ENCODE peak calls at places on chromosomes 5 and 9, in seven cellular contexts. B is A549, V is K562, O is fibroblast of mammary gland, E is right atrium auricular region, M is left lung, W is epithelial cell of esophagus. L is an unnamed sample.

GRCh38 chr5:168985454-168985853 is 315.5 kb downstream of the SLIT3 start:
- DNase-seq in B (no peak), V (no peak), O (no peak), E (no peak), M (no peak), W (no peak), L (no peak)

GRCh38 chr9:127987103-127987614 is 6.4 kb upstream of the EEIG1 start:
- DNase-seq in B (peak; percentile 88), V (no peak), O (peak; percentile 67), E (no peak), M (no peak), W (peak; percentile 66), L (no peak)

GRCh38 chr5:42583322-42583721 is 160.1 kb downstream of the GHR start:
- DNase-seq in B (peak; percentile 50), V (peak; percentile 79), O (peak; percentile 68), E (no peak), M (no peak), W (peak; percentile 82), L (no peak)

GRCh38 chr9:130987054-130987453 is 21.9 kb upstream of the LAMC3 start:
- DNase-seq in B (no peak), V (no peak), O (no peak), E (no peak), M (no peak), W (no peak), L (no peak)

GRCh38 chr5:10331341-10331796 is 22.1 kb upstream of the MARCHF6 start:
- DNase-seq in B (no peak), V (no peak), O (peak; percentile 87), E (peak; percentile 72), M (peak; percentile 74), W (no peak), L (no peak)

GRCh38 chr9:12818431-12819000 is 43.7 kb downstream of the LURAP1L start:
- DNase-seq in B (peak; percentile 15), V (no peak), O (peak; percentile 90), E (no peak), M (peak; percentile 60), W (no peak), L (no peak)

GRCh38 chr5:172975289-172975688 is 8.3 kb upstream of the ATP6V0E1 start:
- DNase-seq in B (no peak), V (no peak), O (no peak), E (no peak), M (no peak), W (no peak), L (no peak)

GRCh38 chr9:131739192-131739961 is 499 bp downstream of the RAPGEF1 start:
- DNase-seq in B (no peak), V (peak; percentile 66), O (no peak), E (no peak), M (no peak), W (no peak), L (peak; percentile 66)

GRCh38 chr5:80206282-80206681 is 49.6 kb downstream of the SERINC5 start:
- DNase-seq in B (no peak), V (no peak), O (peak; percentile 35), E (no peak), M (no peak), W (peak; percentile 65), L (no peak)

GRCh38 chr5:763998-764781 is 20.3 kb downstream of the ZDHHC11B start:
- DNase-seq in B (no peak), V (no peak), O (no peak), E (no peak), M (no peak), W (no peak), L (peak; percentile 10)

GRCh38 chr9:78369644-78370219 is 72.8 kb downstream of the PSAT1 start:
- DNase-seq in B (peak; percentile 52), V (peak; percentile 55), O (peak; percentile 75), E (peak; percentile 75), M (peak; percentile 59), W (peak; percentile 69), L (peak; percentile 23)

DNA sequence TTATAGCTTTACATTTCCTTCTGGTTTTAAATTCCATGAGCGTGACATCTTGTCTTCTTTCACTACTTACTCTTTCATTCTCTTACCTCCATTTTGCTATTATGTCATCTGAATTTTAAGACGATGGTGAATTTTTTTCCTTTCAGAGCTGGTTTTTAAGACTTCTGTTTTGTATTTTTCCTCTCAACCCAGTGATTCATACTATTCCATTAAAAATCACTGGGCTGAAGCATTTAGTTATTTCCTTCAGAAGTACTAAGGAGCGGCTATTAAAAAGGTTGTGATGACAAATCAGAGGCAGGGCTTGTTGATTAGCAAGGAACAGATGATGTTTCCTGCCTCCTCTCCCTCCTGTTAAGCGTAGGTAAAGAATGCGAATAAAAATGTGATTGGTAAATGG is 16.5 kb downstream of the AGXT2 start:
- DNase-seq in B (no peak), V (no peak), O (peak; percentile 86), E (no peak), M (no peak), W (peak; percentile 14), L (no peak)
- TF ChIP-seq CTCF in B (no peak), V (no peak), O (no peak), E (no peak), M (no peak), W (no peak), L (no peak)

GRCh38 chr5:60822285-60822556 is 21.8 kb downstream of the ELOVL7 start:
- DNase-seq in B (no peak), V (no peak), O (no peak), E (no peak), M (no peak), W (no peak), L (no peak)

GRCh38 chr5:60821488-60822284 is 22.4 kb downstream of the ELOVL7 start:
- DNase-seq in B (no peak), V (no peak), O (no peak), E (no peak), M (no peak), W (peak; percentile 71), L (no peak)

GRCh38 chr5:60823574-60823973 is 20.5 kb downstream of the ELOVL7 start:
- DNase-seq in B (no peak), V (no peak), O (no peak), E (no peak), M (no peak), W (no peak), L (no peak)

GRCh38 chr5:60826653-60827052 is 17.4 kb downstream of the ELOVL7 start:
- DNase-seq in B (no peak), V (no peak), O (no peak), E (no peak), M (no peak), W (no peak), L (no peak)

GRCh38 chr5:60820593-60821487 is 23.2 kb downstream of the ELOVL7 start:
- DNase-seq in B (no peak), V (peak; percentile 77), O (no peak), E (no peak), M (no peak), W (no peak), L (no peak)
- TF ChIP-seq CTCF in B (no peak), V (no peak), O (no peak), E (no peak), M (no peak), W (no peak), L (no peak)

GRCh38 chr9:80664327-80665210 is 1024.8 kb downstream of the TLE1 start:
- DNase-seq in B (peak; percentile 6), V (no peak), O (peak; percentile 11), E (no peak), M (no peak), W (peak; percentile 63), L (no peak)
- TF ChIP-seq CTCF in B (no peak), V (no peak), O (no peak), E (no peak), M (no peak), W (peak; percentile 59), L (no peak)

GRCh38 chr5:73496984-73497457 is 1.2 kb upstream of the BTF3 start:
- DNase-seq in B (peak; percentile 80), V (peak; percentile 70), O (peak; percentile 76), E (no peak), M (no peak), W (peak; percentile 73), L (no peak)
- TF ChIP-seq CTCF in B (peak; percentile 51), V (peak; percentile 58), O (peak; percentile 47), E (peak; percentile 20), M (no peak), W (peak; percentile 43), L (no peak)

GRCh38 chr5:52693279-52693678 is 94.4 kb upstream of the ITGA1 start:
- DNase-seq in B (no peak), V (no peak), O (peak; percentile 49), E (no peak), M (no peak), W (peak; percentile 58), L (no peak)
- TF ChIP-seq CTCF in B (peak; percentile 27), V (peak; percentile 23), O (peak; percentile 66), E (peak; percentile 65), M (peak; percentile 38), W (peak; percentile 72), L (no peak)

L was measured in activated B cell treated with CpG ODN at 0.5 μM for 24 hours.